ENCODE peak calls at places on chromosomes 16 and 17, in six cellular contexts. One of them, this sample, is unnamed.

GRCh38 chr16:74734361-74735161 is 33.9 kb upstream of the MLKL start:
- DNase-seq in heart left ventricle: no peak
- DNase-seq in transverse colon: no peak
- DNase-seq in uterus: no peak
- DNase-seq in suprapubic skin: no peak
- DNase-seq in A549: no peak
- DNase-seq in this sample: no peak

GRCh38 chr17:50899005-50899460 is 32.9 kb upstream of the TOB1 start:
- DNase-seq in heart left ventricle: no peak
- DNase-seq in transverse colon: no peak
- DNase-seq in uterus: no peak
- DNase-seq in suprapubic skin: no peak
- DNase-seq in A549: no peak
- DNase-seq in this sample: no peak

GRCh38 chr16:10658943-10659342 is 35.8 kb downstream of the TEKT5 start:
- DNase-seq in heart left ventricle: no peak
- DNase-seq in transverse colon: no peak
- DNase-seq in uterus: no peak
- DNase-seq in suprapubic skin: no peak
- DNase-seq in A549: no peak
- DNase-seq in this sample: no peak

GRCh38 chr16:19560078-19560477 is 4.6 kb downstream of the VPS35L start:
- DNase-seq in heart left ventricle: no peak
- DNase-seq in transverse colon: no peak
- DNase-seq in uterus: no peak
- DNase-seq in suprapubic skin: no peak
- DNase-seq in A549: no peak
- DNase-seq in this sample: no peak

GRCh38 chr16:15535772-15536171 is 101.4 kb downstream of the BMERB1 start:
- DNase-seq in heart left ventricle: no peak
- DNase-seq in transverse colon: no peak
- DNase-seq in uterus: no peak
- DNase-seq in suprapubic skin: no peak
- DNase-seq in A549: no peak
- DNase-seq in this sample: no peak

GRCh38 chr17:82458885-82459424 is 414 bp downstream of the NARF start:
- DNase-seq in heart left ventricle: no peak
- DNase-seq in transverse colon: peak; percentile 34
- DNase-seq in uterus: no peak
- DNase-seq in suprapubic skin: no peak
- DNase-seq in A549: no peak
- DNase-seq in this sample: no peak

GRCh38 chr16:87924937-87925670 is 11.2 kb downstream of the CA5A start:
- DNase-seq in heart left ventricle: no peak
- DNase-seq in transverse colon: no peak
- DNase-seq in uterus: no peak
- DNase-seq in suprapubic skin: no peak
- DNase-seq in A549: no peak
- DNase-seq in this sample: no peak

GRCh38 chr17:34367486-34368270 is 4.6 kb upstream of the CCL1 start:
- DNase-seq in heart left ventricle: no peak
- DNase-seq in transverse colon: no peak
- DNase-seq in uterus: no peak
- DNase-seq in suprapubic skin: no peak
- DNase-seq in A549: no peak
- DNase-seq in this sample: no peak

GRCh38 chr17:17098426-17099035 is 56.3 kb downstream of the MPRIP start:
- DNase-seq in heart left ventricle: peak; percentile 76
- DNase-seq in transverse colon: no peak
- DNase-seq in uterus: peak; percentile 67
- DNase-seq in suprapubic skin: no peak
- DNase-seq in A549: no peak
- DNase-seq in this sample: no peak

GRCh38 chr16:24538756-24539294 is 541 bp upstream of the RBBP6 start:
- DNase-seq in heart left ventricle: no peak
- DNase-seq in transverse colon: no peak
- DNase-seq in uterus: no peak
- DNase-seq in suprapubic skin: no peak
- DNase-seq in A549: peak; percentile 60
- DNase-seq in this sample: no peak

GRCh38 chr16:84562174-84562815 is 55.6 kb downstream of the COTL1 start:
- DNase-seq in heart left ventricle: no peak
- DNase-seq in transverse colon: peak; percentile 22
- DNase-seq in uterus: no peak
- DNase-seq in suprapubic skin: no peak
- DNase-seq in A549: no peak
- DNase-seq in this sample: no peak

GRCh38 chr16:65546353-65546791 is 424.5 kb upstream of the CDH11 start:
- DNase-seq in heart left ventricle: no peak
- DNase-seq in transverse colon: no peak
- DNase-seq in uterus: no peak
- DNase-seq in suprapubic skin: no peak
- DNase-seq in A549: no peak
- DNase-seq in this sample: no peak

GRCh38 chr17:57574040-57574513 is 171.0 kb downstream of the CCDC182 start:
- DNase-seq in heart left ventricle: peak; percentile 62
- DNase-seq in transverse colon: no peak
- DNase-seq in uterus: peak; percentile 52
- DNase-seq in suprapubic skin: no peak
- DNase-seq in A549: no peak
- DNase-seq in this sample: peak; percentile 54

GRCh38 chr17:79192503-79193500 is 118.2 kb downstream of the ENGASE start:
- DNase-seq in heart left ventricle: peak; percentile 39
- DNase-seq in transverse colon: no peak
- DNase-seq in uterus: no peak
- DNase-seq in suprapubic skin: no peak
- DNase-seq in A549: peak; percentile 42
- DNase-seq in this sample: peak; percentile 48

GRCh38 chr16:68406458-68407041 is 41.8 kb downstream of the SMPD3 start:
- DNase-seq in heart left ventricle: no peak
- DNase-seq in transverse colon: no peak
- DNase-seq in uterus: no peak
- DNase-seq in suprapubic skin: no peak
- DNase-seq in A549: no peak
- DNase-seq in this sample: no peak

GRCh38 chr17:57375770-57376181 is 119.5 kb downstream of the MSI2 start:
- DNase-seq in heart left ventricle: no peak
- DNase-seq in transverse colon: no peak
- DNase-seq in uterus: no peak
- DNase-seq in suprapubic skin: no peak
- DNase-seq in A549: no peak
- DNase-seq in this sample: no peak

GRCh38 chr16:67164599-67165061 is at the start of gene HSF4:
- DNase-seq in heart left ventricle: peak; percentile 71
- DNase-seq in transverse colon: peak; percentile 79
- DNase-seq in uterus: no peak
- DNase-seq in suprapubic skin: no peak
- DNase-seq in A549: no peak
- DNase-seq in this sample: peak; percentile 69

GRCh38 chr17:7884581-7885356 is 3.8 kb upstream of the CHD3 start:
- DNase-seq in heart left ventricle: peak; percentile 26
- DNase-seq in transverse colon: peak; percentile 22
- DNase-seq in uterus: no peak
- DNase-seq in suprapubic skin: no peak
- DNase-seq in A549: no peak
- DNase-seq in this sample: peak; percentile 10

GRCh38 chr17:12180644-12181261 is 160.1 kb downstream of the MAP2K4 start:
- DNase-seq in heart left ventricle: no peak
- DNase-seq in transverse colon: peak; percentile 11
- DNase-seq in uterus: peak; percentile 42
- DNase-seq in suprapubic skin: no peak
- DNase-seq in A549: peak; percentile 27
- DNase-seq in this sample: peak; percentile 42

GRCh38 chr16:6524501-6524900 is 808.1 kb upstream of the RBFOX1 start:
- DNase-seq in heart left ventricle: no peak
- DNase-seq in transverse colon: no peak
- DNase-seq in uterus: no peak
- DNase-seq in suprapubic skin: no peak
- DNase-seq in A549: no peak
- DNase-seq in this sample: no peak

GRCh38 chr16:46911650-46912049 is 27.5 kb downstream of the GPT2 start:
- DNase-seq in heart left ventricle: no peak
- DNase-seq in transverse colon: no peak
- DNase-seq in uterus: no peak
- DNase-seq in suprapubic skin: no peak
- DNase-seq in A549: no peak
- DNase-seq in this sample: no peak

DNA sequence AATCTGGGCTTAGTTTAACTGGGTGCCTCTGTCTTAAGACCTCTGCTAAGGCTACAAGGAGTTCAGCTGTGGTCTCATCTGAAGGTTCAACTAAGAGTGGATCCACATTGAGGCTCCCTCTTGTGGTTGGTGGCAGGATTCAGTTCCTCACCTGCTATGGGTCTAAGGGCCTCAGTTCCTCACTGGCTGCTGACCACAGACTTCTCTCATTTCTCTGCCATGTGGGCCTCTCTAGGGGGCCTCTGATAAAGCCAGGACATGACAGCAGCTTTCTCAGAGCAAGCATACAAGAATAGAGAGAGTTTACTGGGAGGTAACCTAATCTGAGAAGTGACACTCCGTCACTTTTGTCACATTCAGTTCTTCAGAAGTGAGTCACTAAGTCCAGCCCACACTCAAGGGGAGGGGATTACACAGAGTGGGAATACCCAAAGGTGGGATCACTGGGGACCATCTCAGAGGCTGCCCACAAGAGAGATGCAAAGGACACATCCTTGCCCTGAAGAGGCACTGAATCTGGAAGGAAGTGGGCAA is 19.2 kb upstream of the ABAT start:
- DNase-seq in heart left ventricle: no peak
- DNase-seq in transverse colon: peak; percentile 52
- DNase-seq in uterus: no peak
- DNase-seq in suprapubic skin: no peak
- DNase-seq in A549: no peak
- DNase-seq in this sample: peak; percentile 28
- TF ChIP-seq CTCF in heart left ventricle: peak; percentile 10
- TF ChIP-seq CTCF in transverse colon: peak; percentile 24
- TF ChIP-seq CTCF in uterus: no peak
- TF ChIP-seq CTCF in suprapubic skin: no peak
- TF ChIP-seq CTCF in A549: no peak
- TF ChIP-seq CTCF in this sample: peak; percentile 11

GRCh38 chr16:28208824-28209223 is 2.9 kb downstream of the XPO6 start:
- DNase-seq in heart left ventricle: no peak
- DNase-seq in transverse colon: no peak
- DNase-seq in uterus: no peak
- DNase-seq in suprapubic skin: no peak
- DNase-seq in A549: no peak
- DNase-seq in this sample: no peak

GRCh38 chr16:28212532-28212873 is 738 bp upstream of the XPO6 start:
- DNase-seq in heart left ventricle: no peak
- DNase-seq in transverse colon: no peak
- DNase-seq in uterus: no peak
- DNase-seq in suprapubic skin: no peak
- DNase-seq in A549: no peak
- DNase-seq in this sample: peak; percentile 8

GRCh38 chr16:28211758-28212531 is at the start of gene XPO6:
- DNase-seq in heart left ventricle: peak; percentile 98
- DNase-seq in transverse colon: peak; percentile 98
- DNase-seq in uterus: peak; percentile 96
- DNase-seq in suprapubic skin: peak; percentile 97
- DNase-seq in A549: peak; percentile 69
- DNase-seq in this sample: peak; percentile 94

GRCh38 chr16:28210264-28210663 is 1.5 kb downstream of the XPO6 start:
- DNase-seq in heart left ventricle: no peak
- DNase-seq in transverse colon: no peak
- DNase-seq in uterus: no peak
- DNase-seq in suprapubic skin: no peak
- DNase-seq in A549: no peak
- DNase-seq in this sample: no peak

GRCh38 chr16:28210979-28211505 is 723 bp downstream of the XPO6 start:
- DNase-seq in heart left ventricle: peak; percentile 70
- DNase-seq in transverse colon: peak; percentile 77
- DNase-seq in uterus: peak; percentile 42
- DNase-seq in suprapubic skin: peak; percentile 79
- DNase-seq in A549: peak; percentile 60
- DNase-seq in this sample: peak; percentile 82
- TF ChIP-seq POLR2A in heart left ventricle: no peak
- TF ChIP-seq POLR2A in transverse colon: peak; percentile 44
- TF ChIP-seq POLR2A in uterus: no peak
- TF ChIP-seq POLR2A in suprapubic skin: no peak
- TF ChIP-seq POLR2A in A549: no peak
- TF ChIP-seq POLR2A in this sample: no peak

DNA sequence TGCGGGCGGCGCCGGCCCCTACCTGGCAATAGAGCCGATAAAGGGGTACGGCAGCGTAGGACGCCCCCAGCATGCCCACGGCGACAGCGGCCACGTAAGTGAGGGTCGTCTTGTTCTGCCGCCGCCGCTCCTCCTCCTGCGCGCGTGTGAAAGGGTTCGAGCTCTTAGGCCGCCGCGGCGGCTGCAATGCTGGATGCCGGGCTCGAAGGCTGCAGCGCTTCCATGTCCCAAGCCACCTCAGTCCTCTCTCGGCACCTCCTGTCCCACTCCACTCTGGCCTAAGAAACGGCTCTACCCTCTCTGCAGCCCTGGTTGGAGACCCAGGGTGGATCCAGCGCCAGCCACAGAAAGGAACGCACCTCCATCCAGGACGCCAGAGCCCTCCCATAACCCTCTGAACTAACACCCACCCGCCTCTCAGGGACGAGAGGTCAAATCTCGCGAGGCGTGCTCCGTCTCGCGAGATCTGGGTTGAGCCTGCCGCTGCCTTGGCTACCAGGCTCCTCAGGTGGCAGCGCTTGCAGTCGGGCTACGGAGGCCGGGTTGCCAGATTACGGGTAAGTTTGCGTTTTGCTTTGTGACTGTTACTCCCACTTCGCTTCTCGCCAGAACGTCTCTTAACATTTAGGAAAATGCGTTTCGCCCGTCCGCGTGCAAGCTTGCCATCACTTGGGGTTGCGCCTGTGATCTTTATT is at the start of the genes COX11 and STXBP4:
- DNase-seq in heart left ventricle: peak; percentile 95
- DNase-seq in transverse colon: peak; percentile 96
- DNase-seq in uterus: peak; percentile 94
- DNase-seq in suprapubic skin: peak; percentile 95
- DNase-seq in A549: peak; percentile 91
- DNase-seq in this sample: peak; percentile 97
- TF ChIP-seq CTCF in heart left ventricle: peak; percentile 59
- TF ChIP-seq CTCF in transverse colon: peak; percentile 41
- TF ChIP-seq CTCF in uterus: peak; percentile 37
- TF ChIP-seq CTCF in suprapubic skin: no peak
- TF ChIP-seq CTCF in A549: no peak
- TF ChIP-seq CTCF in this sample: peak; percentile 31

GRCh38 chr17:76567634-76568432 is 17.8 kb downstream of the ST6GALNAC2 start:
- DNase-seq in heart left ventricle: no peak
- DNase-seq in transverse colon: no peak
- DNase-seq in uterus: no peak
- DNase-seq in suprapubic skin: no peak
- DNase-seq in A549: no peak
- DNase-seq in this sample: no peak

GRCh38 chr17:76565728-76566612 is 19.7 kb downstream of the ST6GALNAC2 start:
- DNase-seq in heart left ventricle: no peak
- DNase-seq in transverse colon: no peak
- DNase-seq in uterus: no peak
- DNase-seq in suprapubic skin: no peak
- DNase-seq in A549: no peak
- DNase-seq in this sample: no peak

GRCh38 chr17:76566613-76566943 is 19.1 kb downstream of the ST6GALNAC2 start:
- DNase-seq in heart left ventricle: no peak
- DNase-seq in transverse colon: no peak
- DNase-seq in uterus: no peak
- DNase-seq in suprapubic skin: no peak
- DNase-seq in A549: no peak
- DNase-seq in this sample: no peak

GRCh38 chr17:76568771-76569170 is 16.9 kb downstream of the ST6GALNAC2 start:
- DNase-seq in heart left ventricle: no peak
- DNase-seq in transverse colon: no peak
- DNase-seq in uterus: no peak
- DNase-seq in suprapubic skin: no peak
- DNase-seq in A549: no peak
- DNase-seq in this sample: no peak

GRCh38 chr17:76566988-76567431 is 18.6 kb downstream of the ST6GALNAC2 start:
- DNase-seq in heart left ventricle: no peak
- DNase-seq in transverse colon: no peak
- DNase-seq in uterus: no peak
- DNase-seq in suprapubic skin: no peak
- DNase-seq in A549: no peak
- DNase-seq in this sample: no peak
- TF ChIP-seq POLR2A in heart left ventricle: no peak
- TF ChIP-seq POLR2A in transverse colon: no peak
- TF ChIP-seq POLR2A in uterus: no peak
- TF ChIP-seq POLR2A in suprapubic skin: no peak
- TF ChIP-seq POLR2A in A549: no peak
- TF ChIP-seq POLR2A in this sample: no peak

This sample was measured in adrenal gland.